ENCODE peak calls at places on chromosomes 4 and X, in eight cellular contexts. X is right atrium auricular region, U is heart left ventricle, Q is GM23338, C is ovary, Y is ascending aorta, K is adrenal gland, F is OCI-LY7. H is an unnamed sample.

GRCh38 chrX:37993857-37994619 is 12.3 kb upstream of the SYTL5 start:
- DNase-seq in X (no peak), U (no peak), Q (peak), C (no peak), Y (no peak), K (no peak), F (peak), H (no peak)

GRCh38 chrX:49060914-49061313 is 2.1 kb downstream of the CCDC120 start:
- DNase-seq in X (no peak), U (no peak), Q (no peak), C (no peak), Y (no peak), K (no peak), F (no peak), H (no peak)

GRCh38 chrX:155998116-155998515 is 620 bp downstream of the IL9R start:
- DNase-seq in X (no peak), U (no peak), Q (no peak), C (no peak), Y (peak), K (no peak), F (no peak), H (no peak)

GRCh38 chr4:25913056-25913850 is 767 bp upstream of the SMIM20 start:
- DNase-seq in X (peak), U (peak), Q (peak), C (peak), Y (peak), K (peak), F (peak), H (peak)

GRCh38 chrX:14936561-14936960 is 63.3 kb downstream of the MOSPD2 start:
- DNase-seq in X (no peak), U (no peak), Q (no peak), C (no peak), Y (no peak), K (no peak), F (no peak), H (no peak)

GRCh38 chr4:78218260-78218659 is 161.1 kb downstream of the FRAS1 start:
- DNase-seq in X (no peak), U (no peak), Q (no peak), C (no peak), Y (no peak), K (no peak), F (no peak), H (no peak)

GRCh38 chr4:153427363-153428071 is 38.6 kb upstream of the TMEM131L start:
- DNase-seq in X (no peak), U (no peak), Q (no peak), C (no peak), Y (no peak), K (no peak), F (peak), H (no peak)

GRCh38 chr4:7104366-7105031 is 36.6 kb upstream of the GRPEL1 start:
- DNase-seq in X (no peak), U (no peak), Q (no peak), C (no peak), Y (no peak), K (no peak), F (no peak), H (no peak)

GRCh38 chr4:89263265-89263664 is 44.3 kb downstream of the GPRIN3 start:
- DNase-seq in X (no peak), U (no peak), Q (peak), C (no peak), Y (no peak), K (no peak), F (no peak), H (no peak)

GRCh38 chr4:184503869-184504300 is 29.5 kb upstream of the IRF2 start:
- DNase-seq in X (no peak), U (no peak), Q (no peak), C (no peak), Y (no peak), K (no peak), F (peak), H (no peak)

GRCh38 chr4:111228874-111229273 is 606.0 kb upstream of the PITX2 start:
- DNase-seq in X (no peak), U (no peak), Q (no peak), C (no peak), Y (no peak), K (no peak), F (no peak), H (no peak)

GRCh38 chrX:132023896-132024386 is 839 bp downstream of the STK26 start:
- DNase-seq in X (no peak), U (peak), Q (peak), C (no peak), Y (no peak), K (no peak), F (peak), H (peak)

GRCh38 chr4:172096771-172097170 is 283.6 kb downstream of the GALNTL6 start:
- DNase-seq in X (no peak), U (no peak), Q (no peak), C (no peak), Y (no peak), K (no peak), F (no peak), H (no peak)

DNA sequence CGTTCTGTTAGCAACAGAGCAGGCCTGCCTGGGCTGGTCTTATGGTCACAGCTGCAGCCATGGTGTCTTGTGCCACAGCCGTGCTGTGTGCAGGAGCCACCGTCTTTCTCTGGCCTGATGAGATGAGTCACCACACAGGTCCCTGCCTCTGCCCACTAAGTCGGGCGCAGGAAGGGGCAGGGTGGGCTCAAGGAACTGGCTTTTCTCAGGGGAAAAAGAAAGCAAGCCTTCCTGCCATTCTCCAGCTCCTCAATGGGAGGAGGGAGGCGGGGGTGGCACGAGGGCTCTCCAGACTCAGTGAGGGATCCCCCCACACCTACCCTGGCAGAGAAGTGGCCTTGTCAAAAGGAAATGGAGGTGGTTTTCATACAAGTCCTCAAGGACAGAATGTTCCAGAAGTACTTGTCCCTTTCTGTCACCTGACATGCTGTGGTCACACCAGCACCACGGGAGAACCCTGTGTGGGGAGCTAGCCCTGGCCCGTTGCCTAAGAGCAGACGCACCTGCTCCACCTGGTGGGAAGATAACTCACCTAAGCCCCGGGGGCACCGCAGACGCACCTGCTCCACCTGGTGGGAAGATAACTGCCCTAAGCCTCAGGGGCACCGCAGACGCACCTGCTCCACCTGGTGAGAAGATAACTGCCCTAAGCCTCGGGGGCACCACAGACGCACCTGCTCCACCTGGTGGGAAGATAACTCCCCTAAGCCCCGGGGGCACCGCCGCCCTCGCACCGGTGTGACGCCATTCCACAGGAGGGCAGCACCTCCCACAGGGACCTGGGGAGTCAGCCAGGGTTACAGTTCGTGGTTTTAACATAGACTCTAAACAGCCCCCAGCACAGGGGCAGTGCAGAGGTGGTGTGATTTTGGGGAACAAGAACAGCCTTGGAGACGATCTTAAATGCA is 18.5 kb downstream of the UVSSA start:
- DNase-seq in X (no peak), U (peak), Q (peak), C (no peak), Y (no peak), K (no peak), F (no peak), H (peak)
- H3K27ac ChIP-seq in X (no peak), U (no peak), Q (no peak), C (no peak), Y (no peak), K (no peak), F (no peak), H (no peak)

DNA sequence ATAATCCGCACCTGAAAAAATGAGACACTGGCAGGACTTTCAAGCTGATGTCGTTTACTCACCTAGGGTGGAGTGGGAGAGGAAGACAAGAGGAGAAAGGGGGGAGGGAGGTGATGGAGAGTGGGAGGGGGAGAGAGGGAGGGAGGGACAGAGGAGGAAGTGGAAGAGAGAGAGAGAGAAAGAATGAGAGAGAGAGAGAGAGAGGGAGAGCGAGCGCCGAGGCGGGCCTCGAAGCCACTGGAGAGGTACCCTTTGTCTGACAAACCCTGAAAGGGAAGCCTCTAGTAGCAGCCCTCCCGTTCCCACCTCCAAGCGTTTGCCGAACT is 294 bp upstream of the ADGRL3 start:
- DNase-seq in X (no peak), U (no peak), Q (no peak), C (no peak), Y (no peak), K (no peak), F (no peak), H (no peak)
- H3K4me3 ChIP-seq in X (peak), U (peak), Q (peak), C (peak), Y (peak), K (peak), F (no peak), H (peak)

DNA sequence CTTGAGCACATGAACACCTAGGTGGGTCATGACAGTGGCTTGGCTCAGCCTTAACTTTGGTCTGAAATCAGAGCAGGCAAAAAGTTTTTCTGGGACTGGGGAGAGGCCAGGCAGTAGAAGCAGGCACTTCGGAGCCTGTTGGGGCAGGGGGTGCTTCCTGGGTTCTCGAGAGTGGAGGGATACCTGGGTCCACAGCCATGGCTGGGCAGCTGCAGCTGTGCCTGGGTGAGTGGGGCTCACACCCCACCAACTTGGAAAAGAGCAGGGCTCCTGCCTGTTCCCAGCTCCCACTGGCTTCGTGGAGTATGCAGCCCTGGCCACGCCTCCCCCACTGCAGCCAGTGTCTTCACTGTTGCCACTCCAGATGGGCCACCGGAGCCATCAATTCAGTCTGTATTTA is 56.4 kb upstream of the NUDT6 start:
- DNase-seq in X (no peak), U (no peak), Q (no peak), C (no peak), Y (no peak), K (no peak), F (no peak), H (no peak)
- TF ChIP-seq CTCF in X (no peak), U (no peak), Q (no peak), C (no peak), Y (no peak), K (no peak), F (no peak), H (no peak)

GRCh38 chr4:185637162-185637875 is 102.0 kb upstream of the PDLIM3 start:
- DNase-seq in X (no peak), U (no peak), Q (no peak), C (no peak), Y (no peak), K (no peak), F (no peak), H (no peak)
- H3K27ac ChIP-seq in X (no peak), U (no peak), Q (no peak), C (no peak), Y (no peak), K (no peak), F (no peak), H (peak)

H was measured in left ventricle myocardium inferior.